ENCODE peak calls at places on chromosomes 1 and 21, in four cellular contexts. One of them, this sample, is unnamed.

GRCh38 chr1:163928649-163929048 is 606.9 kb downstream of the NUF2 start:
- DNase-seq in Panc1: no peak
- DNase-seq in AG10803: peak
- DNase-seq in fibroblast of pulmonary artery: no peak
- DNase-seq in this sample: no peak

GRCh38 chr1:226480459-226480858 is 68.1 kb upstream of the STUM start:
- DNase-seq in Panc1: no peak
- DNase-seq in AG10803: no peak
- DNase-seq in fibroblast of pulmonary artery: no peak
- DNase-seq in this sample: no peak

GRCh38 chr1:11610629-11611180 is 43.5 kb downstream of the FBXO2 start:
- DNase-seq in Panc1: no peak
- DNase-seq in AG10803: no peak
- DNase-seq in fibroblast of pulmonary artery: no peak
- DNase-seq in this sample: no peak

GRCh38 chr1:23718482-23718881 is 24.8 kb upstream of the ELOA start:
- DNase-seq in fibroblast of pulmonary artery: peak
- DNase-seq in Panc1: peak
- DNase-seq in AG10803: peak
- DNase-seq in this sample: no peak

GRCh38 chr1:26450906-26451305 is 18.8 kb downstream of the DHDDS start:
- DNase-seq in Panc1: no peak
- DNase-seq in AG10803: no peak
- DNase-seq in fibroblast of pulmonary artery: no peak
- DNase-seq in this sample: no peak

GRCh38 chr1:224644553-224645154 is 28.5 kb downstream of the CNIH3 start:
- DNase-seq in fibroblast of pulmonary artery: peak
- DNase-seq in AG10803: peak
- DNase-seq in Panc1: peak
- DNase-seq in this sample: no peak

GRCh38 chr1:40014812-40015594 is 25.5 kb upstream of the CAP1 start:
- DNase-seq in Panc1: peak
- DNase-seq in AG10803: peak
- DNase-seq in fibroblast of pulmonary artery: peak
- DNase-seq in this sample: no peak

GRCh38 chr1:85289207-85289847 is 12.9 kb upstream of the BCL10 start:
- DNase-seq in AG10803: peak
- DNase-seq in fibroblast of pulmonary artery: peak
- DNase-seq in Panc1: peak
- DNase-seq in this sample: peak

GRCh38 chr1:186122837-186123236 is 252.2 kb downstream of the TPR start:
- DNase-seq in Panc1: no peak
- DNase-seq in fibroblast of pulmonary artery: no peak
- DNase-seq in AG10803: no peak
- DNase-seq in this sample: no peak

GRCh38 chr1:227869851-227870305 is 54.4 kb downstream of the PRSS38 start:
- DNase-seq in Panc1: no peak
- DNase-seq in AG10803: peak
- DNase-seq in fibroblast of pulmonary artery: no peak
- DNase-seq in this sample: no peak

GRCh38 chr1:66267211-66267940 is 266.6 kb upstream of the SGIP1 start:
- DNase-seq in fibroblast of pulmonary artery: peak
- DNase-seq in AG10803: peak
- DNase-seq in Panc1: no peak
- DNase-seq in this sample: no peak

GRCh38 chr1:97796716-97797115 is 124.1 kb downstream of the DPYD start:
- DNase-seq in Panc1: no peak
- DNase-seq in fibroblast of pulmonary artery: peak
- DNase-seq in AG10803: no peak
- DNase-seq in this sample: no peak

DNA sequence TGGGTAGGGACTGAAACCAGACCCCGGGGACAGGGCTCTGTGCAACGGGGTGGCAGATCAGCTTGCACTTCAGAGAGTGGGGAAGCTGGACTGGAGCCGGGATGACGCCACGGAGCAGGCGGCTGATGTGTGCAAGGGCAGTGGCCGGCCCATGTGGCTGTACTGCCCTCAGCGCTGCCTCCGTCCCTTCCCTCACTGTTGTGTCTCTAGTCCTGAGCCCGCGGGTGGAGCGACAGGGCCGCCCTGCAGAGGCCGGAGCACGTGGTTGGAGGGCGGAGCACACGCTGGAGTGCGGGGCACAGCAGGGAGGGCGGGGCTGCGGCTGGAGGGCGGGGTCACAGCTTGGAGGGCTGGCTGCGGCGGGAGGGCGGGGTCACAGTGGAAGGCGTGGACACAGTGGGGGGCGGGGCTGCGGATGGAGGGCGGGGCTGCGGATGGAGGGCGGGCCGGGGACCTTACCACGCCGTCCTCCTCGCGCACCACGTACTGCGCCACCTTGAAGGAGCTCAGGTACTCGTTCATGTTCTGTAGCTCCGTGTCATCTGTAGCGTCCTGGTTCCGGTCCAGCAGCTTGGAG is 52.4 kb downstream of the CHD5 start:
- DNase-seq in AG10803: peak
- DNase-seq in Panc1: no peak
- DNase-seq in fibroblast of pulmonary artery: peak
- DNase-seq in this sample: no peak
- H3K4me3 ChIP-seq in AG10803: peak
- H3K4me3 ChIP-seq in Panc1: no peak
- H3K4me3 ChIP-seq in fibroblast of pulmonary artery: no peak
- H3K4me3 ChIP-seq in this sample: peak

DNA sequence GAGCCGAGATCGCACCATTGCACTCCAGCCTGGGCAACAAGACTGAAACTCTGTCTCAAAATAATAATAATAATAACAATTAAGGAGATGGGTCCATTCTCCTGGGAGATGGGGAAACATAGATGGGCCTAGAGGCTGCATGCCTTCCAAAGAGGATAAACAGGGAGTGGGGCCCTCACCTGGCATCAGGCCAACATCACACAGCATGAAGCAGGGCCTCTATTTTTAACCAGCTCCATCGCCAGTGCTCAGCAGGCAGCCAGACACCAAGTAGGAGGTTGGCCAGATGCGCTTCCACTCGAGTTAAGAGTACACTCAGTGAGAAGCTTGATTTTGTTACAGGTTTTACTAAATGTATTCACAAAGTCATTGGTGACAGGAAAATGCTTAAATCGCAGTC is 352.0 kb downstream of the RRAGC start:
- DNase-seq in Panc1: no peak
- DNase-seq in fibroblast of pulmonary artery: no peak
- DNase-seq in AG10803: no peak
- DNase-seq in this sample: no peak
- TF ChIP-seq CTCF in Panc1: no peak
- TF ChIP-seq CTCF in fibroblast of pulmonary artery: no peak
- TF ChIP-seq CTCF in AG10803: no peak
- TF ChIP-seq CTCF in this sample: no peak

DNA sequence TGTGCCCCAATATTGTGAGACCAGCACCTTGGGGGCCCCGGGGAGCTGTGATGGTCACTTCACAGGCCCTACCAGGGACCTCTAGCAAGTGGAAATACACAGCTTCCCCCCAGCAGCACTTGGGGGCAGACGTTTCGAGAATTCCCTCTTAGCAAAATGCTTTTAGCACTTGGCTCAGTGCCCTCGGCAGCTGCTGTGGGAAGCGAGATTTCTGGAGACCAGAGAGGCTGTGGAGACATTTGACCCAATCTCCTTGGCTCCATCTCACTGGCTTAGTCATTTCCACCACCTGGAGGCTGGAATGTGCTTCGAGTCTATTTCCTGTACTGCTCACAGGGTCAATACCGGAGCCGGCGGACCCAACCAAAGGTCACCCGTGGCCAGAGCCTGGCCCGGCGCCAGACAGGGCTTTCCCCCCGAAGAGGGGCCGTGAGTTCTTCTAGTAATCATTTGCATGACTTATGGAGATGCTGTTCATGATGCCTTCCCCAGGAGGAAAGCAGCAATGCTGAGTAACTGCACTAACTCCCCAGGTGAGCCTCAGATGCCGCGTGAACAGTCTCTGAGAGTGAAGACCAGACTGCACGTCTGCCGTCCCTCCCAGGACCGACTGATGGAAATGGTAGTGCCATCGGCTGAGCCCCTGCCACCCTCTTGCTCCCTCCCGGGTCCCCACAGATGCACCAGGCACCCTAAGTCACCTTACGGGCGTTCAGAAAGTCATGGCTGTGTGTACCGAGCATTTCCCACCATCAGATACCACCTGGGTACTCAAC is 4.4 kb upstream of the C2CD2 start:
- DNase-seq in Panc1: no peak
- DNase-seq in AG10803: peak
- DNase-seq in fibroblast of pulmonary artery: peak
- DNase-seq in this sample: peak
- H3K4me3 ChIP-seq in Panc1: no peak
- H3K4me3 ChIP-seq in AG10803: no peak
- H3K4me3 ChIP-seq in fibroblast of pulmonary artery: no peak
- H3K4me3 ChIP-seq in this sample: no peak

GRCh38 chr1:45843474-45843905 is 40.1 kb downstream of the MAST2 start:
- DNase-seq in Panc1: no peak
- DNase-seq in AG10803: peak
- DNase-seq in fibroblast of pulmonary artery: peak
- DNase-seq in this sample: no peak
- TF ChIP-seq CTCF in Panc1: no peak
- TF ChIP-seq CTCF in AG10803: peak
- TF ChIP-seq CTCF in fibroblast of pulmonary artery: peak
- TF ChIP-seq CTCF in this sample: peak

GRCh38 chr1:22689505-22689904 is 21.1 kb upstream of the EPHB2 start:
- DNase-seq in Panc1: peak
- DNase-seq in AG10803: peak
- DNase-seq in fibroblast of pulmonary artery: peak
- DNase-seq in this sample: peak
- H3K4me3 ChIP-seq in Panc1: no peak
- H3K4me3 ChIP-seq in AG10803: no peak
- H3K4me3 ChIP-seq in fibroblast of pulmonary artery: no peak
- H3K4me3 ChIP-seq in this sample: no peak

This sample was measured in epithelial cell of proximal tubule.